ENCODE peak calls at places on chromosomes 5 and 9, in ten cellular contexts. One of them, this sample, is unnamed. For H3K4me1 and H3K27me3, the result is how much of the 10 kb centered on the place peaks cover.

GRCh38 chr5:76788362-76788761 is 30.5 kb upstream of the F2RL1 start:
- DNase-seq in CD8-positive, alpha-beta T cell: no peak
- DNase-seq in mesendoderm: no peak
- DNase-seq in CD8-positive, alpha-beta memory T cell: no peak
- DNase-seq in thyroid gland: no peak
- DNase-seq in IMR-90: no peak
- DNase-seq in naive thymus-derived CD4-positive, alpha-beta T cell: no peak
- DNase-seq in pancreas: peak
- DNase-seq in body of pancreas: peak
- DNase-seq in transverse colon: peak
- DNase-seq in this sample: no peak

GRCh38 chr9:86009133-86009532 is 68.2 kb downstream of the NAA35 start:
- DNase-seq in CD8-positive, alpha-beta T cell: no peak
- DNase-seq in mesendoderm: no peak
- DNase-seq in CD8-positive, alpha-beta memory T cell: no peak
- DNase-seq in thyroid gland: no peak
- DNase-seq in IMR-90: no peak
- DNase-seq in naive thymus-derived CD4-positive, alpha-beta T cell: no peak
- DNase-seq in pancreas: no peak
- DNase-seq in body of pancreas: no peak
- DNase-seq in transverse colon: no peak
- DNase-seq in this sample: no peak

GRCh38 chr5:125411163-125412050 is 665.0 kb upstream of the ZNF608 start:
- DNase-seq in CD8-positive, alpha-beta T cell: no peak
- DNase-seq in mesendoderm: peak
- DNase-seq in CD8-positive, alpha-beta memory T cell: no peak
- DNase-seq in thyroid gland: peak
- DNase-seq in IMR-90: peak
- DNase-seq in naive thymus-derived CD4-positive, alpha-beta T cell: no peak
- DNase-seq in pancreas: no peak
- DNase-seq in body of pancreas: peak
- DNase-seq in transverse colon: peak
- DNase-seq in this sample: peak

GRCh38 chr5:42767491-42768105 is 11.0 kb downstream of the CCDC152 start:
- DNase-seq in CD8-positive, alpha-beta T cell: no peak
- DNase-seq in mesendoderm: peak
- DNase-seq in CD8-positive, alpha-beta memory T cell: no peak
- DNase-seq in thyroid gland: no peak
- DNase-seq in IMR-90: peak
- DNase-seq in naive thymus-derived CD4-positive, alpha-beta T cell: no peak
- DNase-seq in pancreas: no peak
- DNase-seq in body of pancreas: no peak
- DNase-seq in transverse colon: no peak
- DNase-seq in this sample: no peak

GRCh38 chr9:108664309-108665255 is 191.2 kb downstream of the ACTL7B start:
- DNase-seq in CD8-positive, alpha-beta T cell: no peak
- DNase-seq in mesendoderm: no peak
- DNase-seq in CD8-positive, alpha-beta memory T cell: no peak
- DNase-seq in thyroid gland: peak
- DNase-seq in IMR-90: no peak
- DNase-seq in naive thymus-derived CD4-positive, alpha-beta T cell: no peak
- DNase-seq in pancreas: no peak
- DNase-seq in body of pancreas: no peak
- DNase-seq in transverse colon: peak
- DNase-seq in this sample: no peak

GRCh38 chr5:53076014-53076413 is 33.5 kb downstream of the MOCS2 start:
- DNase-seq in CD8-positive, alpha-beta T cell: no peak
- DNase-seq in mesendoderm: no peak
- DNase-seq in CD8-positive, alpha-beta memory T cell: no peak
- DNase-seq in thyroid gland: no peak
- DNase-seq in IMR-90: no peak
- DNase-seq in naive thymus-derived CD4-positive, alpha-beta T cell: no peak
- DNase-seq in pancreas: no peak
- DNase-seq in body of pancreas: no peak
- DNase-seq in transverse colon: no peak
- DNase-seq in this sample: no peak

GRCh38 chr9:13274901-13275641 is 4.4 kb downstream of the MPDZ start:
- DNase-seq in CD8-positive, alpha-beta T cell: no peak
- DNase-seq in mesendoderm: peak
- DNase-seq in CD8-positive, alpha-beta memory T cell: no peak
- DNase-seq in thyroid gland: no peak
- DNase-seq in IMR-90: peak
- DNase-seq in naive thymus-derived CD4-positive, alpha-beta T cell: no peak
- DNase-seq in pancreas: no peak
- DNase-seq in body of pancreas: no peak
- DNase-seq in transverse colon: no peak
- DNase-seq in this sample: no peak

GRCh38 chr9:10282084-10282483 is 330.7 kb downstream of the PTPRD start:
- DNase-seq in CD8-positive, alpha-beta T cell: no peak
- DNase-seq in mesendoderm: no peak
- DNase-seq in CD8-positive, alpha-beta memory T cell: no peak
- DNase-seq in thyroid gland: no peak
- DNase-seq in IMR-90: no peak
- DNase-seq in naive thymus-derived CD4-positive, alpha-beta T cell: no peak
- DNase-seq in pancreas: no peak
- DNase-seq in body of pancreas: no peak
- DNase-seq in transverse colon: no peak
- DNase-seq in this sample: no peak

GRCh38 chr5:139738193-139738592 is 57.4 kb upstream of the PSD2 start:
- DNase-seq in CD8-positive, alpha-beta T cell: no peak
- DNase-seq in mesendoderm: no peak
- DNase-seq in CD8-positive, alpha-beta memory T cell: no peak
- DNase-seq in thyroid gland: no peak
- DNase-seq in IMR-90: no peak
- DNase-seq in naive thymus-derived CD4-positive, alpha-beta T cell: no peak
- DNase-seq in pancreas: no peak
- DNase-seq in body of pancreas: no peak
- DNase-seq in transverse colon: no peak
- DNase-seq in this sample: no peak

GRCh38 chr5:139738777-139739611 is 56.6 kb upstream of the PSD2 start:
- DNase-seq in CD8-positive, alpha-beta T cell: no peak
- DNase-seq in mesendoderm: no peak
- DNase-seq in CD8-positive, alpha-beta memory T cell: no peak
- DNase-seq in thyroid gland: no peak
- DNase-seq in IMR-90: no peak
- DNase-seq in naive thymus-derived CD4-positive, alpha-beta T cell: no peak
- DNase-seq in pancreas: no peak
- DNase-seq in body of pancreas: peak
- DNase-seq in transverse colon: no peak
- DNase-seq in this sample: no peak

GRCh38 chr5:139740993-139741672 is 54.5 kb upstream of the PSD2 start:
- DNase-seq in CD8-positive, alpha-beta T cell: no peak
- DNase-seq in mesendoderm: no peak
- DNase-seq in CD8-positive, alpha-beta memory T cell: no peak
- DNase-seq in thyroid gland: no peak
- DNase-seq in IMR-90: no peak
- DNase-seq in naive thymus-derived CD4-positive, alpha-beta T cell: no peak
- DNase-seq in pancreas: no peak
- DNase-seq in body of pancreas: no peak
- DNase-seq in transverse colon: no peak
- DNase-seq in this sample: no peak

GRCh38 chr5:139740138-139740992 is 55.2 kb upstream of the PSD2 start:
- DNase-seq in CD8-positive, alpha-beta T cell: no peak
- DNase-seq in mesendoderm: no peak
- DNase-seq in CD8-positive, alpha-beta memory T cell: no peak
- DNase-seq in thyroid gland: no peak
- DNase-seq in IMR-90: no peak
- DNase-seq in naive thymus-derived CD4-positive, alpha-beta T cell: no peak
- DNase-seq in pancreas: no peak
- DNase-seq in body of pancreas: no peak
- DNase-seq in transverse colon: no peak
- DNase-seq in this sample: no peak

GRCh38 chr5:139739612-139739974 is 56.0 kb upstream of the PSD2 start:
- DNase-seq in CD8-positive, alpha-beta T cell: no peak
- DNase-seq in mesendoderm: no peak
- DNase-seq in CD8-positive, alpha-beta memory T cell: no peak
- DNase-seq in thyroid gland: no peak
- DNase-seq in IMR-90: no peak
- DNase-seq in naive thymus-derived CD4-positive, alpha-beta T cell: no peak
- DNase-seq in pancreas: no peak
- DNase-seq in body of pancreas: no peak
- DNase-seq in transverse colon: no peak
- DNase-seq in this sample: no peak
- H3K4me1 ChIP-seq in CD8-positive, alpha-beta T cell: under half
- H3K4me1 ChIP-seq in mesendoderm: under half
- H3K4me1 ChIP-seq in CD8-positive, alpha-beta memory T cell: under half
- H3K4me1 ChIP-seq in thyroid gland: under half
- H3K4me1 ChIP-seq in IMR-90: under half
- H3K4me1 ChIP-seq in naive thymus-derived CD4-positive, alpha-beta T cell: under half
- H3K4me1 ChIP-seq in pancreas: under half
- H3K4me1 ChIP-seq in body of pancreas: under half
- H3K4me1 ChIP-seq in transverse colon: under half
- H3K4me1 ChIP-seq in this sample: under half

GRCh38 chr5:73693573-73694061 is 67.6 kb downstream of the ARHGEF28 start:
- DNase-seq in CD8-positive, alpha-beta T cell: no peak
- DNase-seq in mesendoderm: peak
- DNase-seq in CD8-positive, alpha-beta memory T cell: no peak
- DNase-seq in thyroid gland: peak
- DNase-seq in IMR-90: peak
- DNase-seq in naive thymus-derived CD4-positive, alpha-beta T cell: no peak
- DNase-seq in pancreas: peak
- DNase-seq in body of pancreas: peak
- DNase-seq in transverse colon: peak
- DNase-seq in this sample: peak

GRCh38 chr5:73691301-73691700 is 65.3 kb downstream of the ARHGEF28 start:
- DNase-seq in CD8-positive, alpha-beta T cell: no peak
- DNase-seq in mesendoderm: no peak
- DNase-seq in CD8-positive, alpha-beta memory T cell: no peak
- DNase-seq in thyroid gland: no peak
- DNase-seq in IMR-90: peak
- DNase-seq in naive thymus-derived CD4-positive, alpha-beta T cell: no peak
- DNase-seq in pancreas: no peak
- DNase-seq in body of pancreas: no peak
- DNase-seq in transverse colon: no peak
- DNase-seq in this sample: no peak

GRCh38 chr5:73694089-73694488 is 68.1 kb downstream of the ARHGEF28 start:
- DNase-seq in CD8-positive, alpha-beta T cell: no peak
- DNase-seq in mesendoderm: no peak
- DNase-seq in CD8-positive, alpha-beta memory T cell: no peak
- DNase-seq in thyroid gland: no peak
- DNase-seq in IMR-90: no peak
- DNase-seq in naive thymus-derived CD4-positive, alpha-beta T cell: no peak
- DNase-seq in pancreas: no peak
- DNase-seq in body of pancreas: no peak
- DNase-seq in transverse colon: no peak
- DNase-seq in this sample: no peak

GRCh38 chr5:73692166-73692640 is 66.2 kb downstream of the ARHGEF28 start:
- DNase-seq in CD8-positive, alpha-beta T cell: no peak
- DNase-seq in mesendoderm: no peak
- DNase-seq in CD8-positive, alpha-beta memory T cell: no peak
- DNase-seq in thyroid gland: no peak
- DNase-seq in IMR-90: peak
- DNase-seq in naive thymus-derived CD4-positive, alpha-beta T cell: no peak
- DNase-seq in pancreas: no peak
- DNase-seq in body of pancreas: no peak
- DNase-seq in transverse colon: no peak
- DNase-seq in this sample: peak

DNA sequence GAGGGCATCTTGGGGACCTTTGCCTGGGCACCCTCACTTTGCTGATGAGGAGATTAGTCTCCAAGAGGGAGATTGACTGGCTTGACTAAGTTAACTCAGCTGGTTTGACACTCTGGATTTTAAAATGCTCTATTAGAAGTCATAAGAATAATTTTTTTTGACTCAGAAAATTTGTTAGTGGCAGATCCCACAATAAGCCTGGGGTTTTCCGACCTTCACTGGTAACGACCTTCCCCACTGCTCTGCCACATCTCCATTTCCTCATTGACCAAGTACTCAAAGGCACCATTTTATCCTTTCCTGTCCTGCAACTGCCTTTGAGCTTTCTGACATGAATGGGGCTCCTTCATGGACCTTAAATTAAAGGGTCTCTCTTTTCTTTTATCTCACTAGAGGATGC is 67.0 kb downstream of the ARHGEF28 start:
- DNase-seq in CD8-positive, alpha-beta T cell: no peak
- DNase-seq in mesendoderm: no peak
- DNase-seq in CD8-positive, alpha-beta memory T cell: no peak
- DNase-seq in thyroid gland: no peak
- DNase-seq in IMR-90: no peak
- DNase-seq in naive thymus-derived CD4-positive, alpha-beta T cell: no peak
- DNase-seq in pancreas: no peak
- DNase-seq in body of pancreas: no peak
- DNase-seq in transverse colon: no peak
- DNase-seq in this sample: no peak
- H3K27ac ChIP-seq in CD8-positive, alpha-beta T cell: no peak
- H3K27ac ChIP-seq in mesendoderm: no peak
- H3K27ac ChIP-seq in CD8-positive, alpha-beta memory T cell: no peak
- H3K27ac ChIP-seq in thyroid gland: peak
- H3K27ac ChIP-seq in IMR-90: peak
- H3K27ac ChIP-seq in naive thymus-derived CD4-positive, alpha-beta T cell: no peak
- H3K27ac ChIP-seq in pancreas: no peak
- H3K27ac ChIP-seq in body of pancreas: no peak
- H3K27ac ChIP-seq in transverse colon: no peak
- H3K27ac ChIP-seq in this sample: peak

DNA sequence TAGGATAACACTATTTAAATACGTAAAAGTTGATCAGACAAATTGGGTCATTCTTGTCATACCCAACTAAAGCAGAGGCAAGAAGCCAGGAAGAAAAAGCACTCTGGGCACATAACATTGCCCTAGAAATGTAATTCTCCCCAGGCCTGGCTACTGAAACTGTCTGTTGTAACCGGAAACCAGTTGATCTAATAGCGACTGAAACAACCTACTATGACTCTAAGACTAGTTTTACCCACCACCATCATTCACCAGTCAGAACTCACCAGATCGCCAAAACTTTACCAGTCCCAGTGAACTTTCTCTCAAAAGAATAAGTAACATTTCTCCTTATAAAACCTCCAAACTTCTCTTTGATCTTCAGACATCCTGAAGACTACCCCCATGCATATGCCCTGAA is 99.3 kb upstream of the WWC1 start:
- DNase-seq in CD8-positive, alpha-beta T cell: no peak
- DNase-seq in mesendoderm: no peak
- DNase-seq in CD8-positive, alpha-beta memory T cell: no peak
- DNase-seq in thyroid gland: no peak
- DNase-seq in IMR-90: no peak
- DNase-seq in naive thymus-derived CD4-positive, alpha-beta T cell: no peak
- DNase-seq in pancreas: no peak
- DNase-seq in body of pancreas: no peak
- DNase-seq in transverse colon: no peak
- DNase-seq in this sample: no peak
- H3K27me3 ChIP-seq in CD8-positive, alpha-beta T cell: under half
- H3K27me3 ChIP-seq in mesendoderm: under half
- H3K27me3 ChIP-seq in CD8-positive, alpha-beta memory T cell: under half
- H3K27me3 ChIP-seq in thyroid gland: under half
- H3K27me3 ChIP-seq in IMR-90: under half
- H3K27me3 ChIP-seq in naive thymus-derived CD4-positive, alpha-beta T cell: under half
- H3K27me3 ChIP-seq in pancreas: under half
- H3K27me3 ChIP-seq in body of pancreas: under half
- H3K27me3 ChIP-seq in transverse colon: under half
- H3K27me3 ChIP-seq in this sample: under half

DNA sequence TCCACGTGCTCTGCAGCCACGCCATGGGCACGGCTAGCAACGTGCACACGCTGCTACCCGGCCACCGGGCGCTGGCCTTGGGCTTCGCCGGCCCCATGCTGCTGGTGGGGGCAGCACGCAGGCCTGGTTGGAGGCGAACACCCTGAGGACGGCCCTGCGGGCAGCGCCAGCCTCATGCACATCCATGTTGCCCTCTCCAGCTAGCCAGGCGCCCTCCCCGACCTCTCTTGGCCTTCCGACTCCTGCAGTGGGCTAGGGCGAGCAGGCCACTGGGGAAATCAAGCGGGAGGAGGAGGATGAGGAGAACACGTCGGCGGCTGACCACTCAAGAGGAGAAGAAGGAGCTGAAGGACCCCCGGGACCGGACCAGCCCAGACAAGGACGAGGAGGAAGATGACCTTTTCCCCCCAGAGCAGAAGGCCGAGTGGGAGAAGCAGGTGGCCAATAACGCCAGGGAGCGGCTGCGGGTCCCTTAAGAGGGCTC is 73.3 kb downstream of the INSL6 start:
- DNase-seq in CD8-positive, alpha-beta T cell: no peak
- DNase-seq in mesendoderm: no peak
- DNase-seq in CD8-positive, alpha-beta memory T cell: no peak
- DNase-seq in thyroid gland: no peak
- DNase-seq in IMR-90: no peak
- DNase-seq in naive thymus-derived CD4-positive, alpha-beta T cell: no peak
- DNase-seq in pancreas: no peak
- DNase-seq in body of pancreas: no peak
- DNase-seq in transverse colon: no peak
- DNase-seq in this sample: no peak
- H3K4me1 ChIP-seq in CD8-positive, alpha-beta T cell: under half
- H3K4me1 ChIP-seq in mesendoderm: under half
- H3K4me1 ChIP-seq in CD8-positive, alpha-beta memory T cell: under half
- H3K4me1 ChIP-seq in thyroid gland: under half
- H3K4me1 ChIP-seq in IMR-90: under half
- H3K4me1 ChIP-seq in naive thymus-derived CD4-positive, alpha-beta T cell: under half
- H3K4me1 ChIP-seq in pancreas: under half
- H3K4me1 ChIP-seq in body of pancreas: under half
- H3K4me1 ChIP-seq in transverse colon: under half
- H3K4me1 ChIP-seq in this sample: under half